ENCODE peak calls at places on chromosomes 6 and 20, in ten cellular contexts. J is HepG2, R is HCT116, Y is breast epithelium, M is vagina, E is transverse colon, V is suprapubic skin, W is SK-N-SH, K is GM23338, B is sigmoid colon. Z is an unnamed sample.

GRCh38 chr6:121837545-121838229 is 402.2 kb downstream of the GJA1 start:
- DNase-seq in W (no peak), R (no peak), E (no peak), K (no peak), J (no peak), B (no peak), Y (no peak), V (no peak), M (no peak), Z (no peak)

GRCh38 chr20:46352370-46352938 is 44.2 kb upstream of the CDH22 start:
- DNase-seq in W (no peak), V (no peak), J (no peak), B (no peak), K (no peak), E (no peak), Y (no peak), M (no peak), R (no peak), Z (no peak)

GRCh38 chr20:59751075-59751711 is 146.9 kb downstream of the PHACTR3 start:
- DNase-seq in K (peak; percentile 89), V (no peak), B (peak; percentile 77), J (peak; percentile 52), W (peak; percentile 92), Y (peak; percentile 67), R (peak; percentile 27), M (no peak), E (peak; percentile 67), Z (peak; percentile 5)

GRCh38 chr6:26307830-26308229 is 57.2 kb upstream of the BTN3A2 start:
- DNase-seq in J (no peak), W (no peak), E (no peak), M (no peak), K (no peak), R (no peak), V (no peak), Y (no peak), B (no peak), Z (no peak)

GRCh38 chr6:45714795-45715507 is 300.7 kb downstream of the CLIC5 start:
- DNase-seq in E (peak; percentile 59), M (no peak), B (peak; percentile 77), K (peak; percentile 92), W (peak; percentile 51), J (peak; percentile 74), V (no peak), Y (no peak), R (peak; percentile 73), Z (peak; percentile 82)

GRCh38 chr6:139407718-139408222 is 33.3 kb upstream of the CITED2 start:
- DNase-seq in K (no peak), W (no peak), R (no peak), V (no peak), Y (no peak), E (no peak), B (no peak), M (no peak), J (no peak), Z (peak; percentile 71)

GRCh38 chr6:157774153-157775135 is 48.6 kb upstream of the SNX9 start:
- DNase-seq in J (no peak), B (no peak), E (no peak), V (no peak), M (no peak), W (peak; percentile 50), R (no peak), Y (no peak), K (no peak), Z (no peak)

GRCh38 chr6:154292855-154293519 is 63.6 kb downstream of the IPCEF1 start:
- DNase-seq in Y (no peak), B (no peak), K (peak; percentile 2), V (no peak), W (peak; percentile 14), J (no peak), E (no peak), M (no peak), R (no peak), Z (peak; percentile 66)

GRCh38 chr6:24911983-24912382 is 23.8 kb downstream of the RIPOR2 start:
- DNase-seq in M (no peak), Y (no peak), K (no peak), E (no peak), J (no peak), R (no peak), B (no peak), V (no peak), W (no peak), Z (no peak)

GRCh38 chr6:44171899-44172546 is 13.4 kb downstream of the CAPN11 start:
- DNase-seq in M (no peak), W (no peak), Y (no peak), B (no peak), K (no peak), R (no peak), J (no peak), E (no peak), V (no peak), Z (no peak)
- TF ChIP-seq POLR2AphosphoS5 in M (no peak), W (no peak), Y (no peak), B (no peak), K (no peak), R (no peak), J (no peak), E (no peak), V (no peak), Z (no peak)

GRCh38 chr20:2748551-2749342 is 51.7 kb downstream of the CPXM1 start:
- DNase-seq in M (peak; percentile 64), J (no peak), B (peak; percentile 57), W (no peak), E (no peak), R (no peak), Y (no peak), K (peak; percentile 84), V (peak; percentile 44), Z (no peak)

GRCh38 chr20:2745936-2746635 is 53.5 kb downstream of the EBF4 start:
- DNase-seq in E (no peak), W (no peak), M (peak; percentile 43), R (no peak), K (no peak), V (no peak), B (peak; percentile 43), J (no peak), Y (no peak), Z (no peak)

GRCh38 chr20:2747676-2748235 is 52.7 kb downstream of the CPXM1 start:
- DNase-seq in W (no peak), K (no peak), B (no peak), J (no peak), Y (no peak), R (no peak), E (no peak), V (no peak), M (peak; percentile 46), Z (no peak)

GRCh38 chr20:2745060-2745910 is 52.7 kb downstream of the EBF4 start:
- DNase-seq in V (peak; percentile 69), J (no peak), E (no peak), W (no peak), B (peak; percentile 59), R (no peak), Y (no peak), K (no peak), M (peak; percentile 81), Z (no peak)

GRCh38 chr20:2746636-2747265 is 53.7 kb downstream of the CPXM1 start:
- DNase-seq in J (no peak), M (peak; percentile 72), R (no peak), K (no peak), E (no peak), B (peak; percentile 21), V (no peak), W (no peak), Y (no peak), Z (no peak)
- H3K4me3 ChIP-seq in J (no peak overlapping the region), M (no peak overlapping the region), R (no peak overlapping the region), K (no peak overlapping the region), E (no peak overlapping the region), B (no peak overlapping the region), V (no peak overlapping the region), W (no peak overlapping the region), Y (no peak overlapping the region), Z (no peak overlapping the region)

GRCh38 chr6:168265394-168265793 is 54.2 kb downstream of the DACT2 start:
- DNase-seq in K (no peak), V (no peak), M (no peak), E (no peak), B (peak; percentile 52), J (no peak), R (no peak), W (no peak), Y (peak; percentile 19), Z (no peak)

GRCh38 chr6:168268755-168269154 is 50.8 kb downstream of the DACT2 start:
- DNase-seq in E (no peak), B (no peak), V (no peak), K (no peak), Y (no peak), W (no peak), J (no peak), R (no peak), M (no peak), Z (no peak)

GRCh38 chr6:168264593-168265335 is 54.8 kb downstream of the DACT2 start:
- DNase-seq in M (no peak), E (no peak), Y (no peak), V (no peak), B (peak; percentile 50), W (no peak), R (no peak), K (no peak), J (peak; percentile 91), Z (no peak)

GRCh38 chr6:168263351-168263905 is 56.1 kb downstream of the DACT2 start:
- DNase-seq in R (no peak), E (no peak), V (no peak), B (no peak), M (no peak), W (no peak), Y (no peak), J (no peak), K (no peak), Z (no peak)

DNA sequence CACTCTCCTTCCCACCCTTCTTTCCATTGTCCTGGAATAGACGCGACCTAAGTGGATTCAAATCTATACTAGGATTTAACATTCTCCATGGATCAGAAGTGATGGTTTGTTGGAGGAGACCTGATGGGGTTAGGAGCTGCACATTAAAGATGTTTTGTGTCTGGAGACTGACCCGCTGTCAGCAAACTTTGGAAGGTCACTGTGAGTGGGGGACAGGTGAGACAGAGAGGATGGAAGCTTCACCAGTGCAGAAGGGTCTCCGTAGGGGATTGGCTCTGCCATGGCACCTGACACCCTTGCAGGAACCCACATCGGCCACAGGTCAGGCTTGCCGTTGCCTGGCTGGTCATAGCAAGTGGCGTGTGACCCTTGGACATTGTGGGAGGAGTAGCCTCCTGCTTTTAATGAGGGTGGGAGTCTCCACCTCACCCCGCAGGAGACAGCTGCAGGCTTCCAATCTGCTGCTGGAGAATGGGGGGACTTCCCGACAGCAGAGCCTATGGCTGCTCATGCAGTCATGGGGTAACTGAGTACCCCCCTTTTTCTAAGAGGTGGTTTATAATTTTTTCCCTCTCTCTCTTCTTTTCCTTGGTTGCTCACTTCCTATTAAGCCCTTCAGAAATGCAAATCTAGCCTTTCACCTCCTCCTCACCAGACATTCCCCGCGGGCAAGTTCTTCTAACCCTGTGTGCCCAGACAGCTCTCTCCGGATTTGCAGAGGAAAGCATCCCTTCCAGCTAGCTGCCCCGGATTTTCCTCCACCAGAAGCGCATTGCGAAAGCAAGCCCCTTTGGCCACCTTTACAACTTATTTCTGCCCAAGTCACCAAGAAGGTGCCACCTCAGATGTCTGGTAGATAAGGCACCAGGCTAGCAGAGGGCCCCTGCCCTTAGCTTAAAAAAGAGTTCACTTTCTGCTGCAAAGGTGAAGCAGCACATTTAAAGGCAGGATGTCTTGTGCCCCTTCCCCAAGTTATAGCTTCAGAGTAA is 53.5 kb downstream of the DACT2 start:
- DNase-seq in V (no peak), K (no peak), J (peak; percentile 86), R (no peak), E (no peak), M (no peak), Y (peak; percentile 39), W (no peak), B (no peak), Z (no peak)
- TF ChIP-seq POLR2AphosphoS5 in V (no peak), K (no peak), J (no peak), R (no peak), E (no peak), M (no peak), Y (no peak), W (no peak), B (no peak), Z (no peak)

GRCh38 chr6:5325173-5325572 is 63.9 kb downstream of the FARS2 start:
- DNase-seq in W (no peak), B (no peak), K (no peak), J (no peak), M (no peak), R (no peak), V (no peak), E (no peak), Y (no peak), Z (no peak)
- H3K4me3 ChIP-seq in W (no peak overlapping the region), B (no peak overlapping the region), K (no peak overlapping the region), J (no peak overlapping the region), M (no peak overlapping the region), R (no peak overlapping the region), V (no peak overlapping the region), E (no peak overlapping the region), Y (no peak overlapping the region), Z (no peak overlapping the region)

Z was measured in Panc1.